ENCODE peak calls at places on chromosomes 11 and 22, in six cellular contexts. Z, T, A, P, I and L are unnamed samples. For H3K4me1, the result is how much of the 10 kb centered on the place peaks cover.

GRCh38 chr11:59289356-59289755 is 69.3 kb upstream of the OR5AN1 start:
- ATAC-seq in T (no peak), A (peak), P (peak), I (no peak), Z (no peak), L (no peak)

GRCh38 chr22:45891471-45891995 is 85.4 kb downstream of the WNT7B start:
- ATAC-seq in A (no peak), T (no peak), Z (no peak), I (no peak), P (no peak), L (no peak)

GRCh38 chr11:11010624-11011127 is 152.8 kb upstream of the ZBED5 start:
- ATAC-seq in Z (peak), T (peak), P (peak), I (peak), A (peak), L (peak)

GRCh38 chr11:93567406-93567819 is 24.2 kb upstream of the SMCO4 start:
- ATAC-seq in P (peak), T (peak), A (peak), Z (peak), I (no peak), L (peak)

GRCh38 chr11:86849679-86850078 is 49.3 kb downstream of the PRSS23 start:
- ATAC-seq in I (no peak), A (peak), P (peak), T (peak), Z (no peak), L (no peak)

GRCh38 chr11:134452849-134453177 is 40.8 kb upstream of the B3GAT1 start:
- ATAC-seq in I (no peak), T (no peak), P (no peak), A (no peak), Z (no peak), L (no peak)

GRCh38 chr11:129440028-129440630 is 64.5 kb downstream of the BARX2 start:
- ATAC-seq in A (peak), P (peak), I (no peak), T (peak), Z (no peak), L (no peak)

GRCh38 chr11:7596975-7597391 is 76.3 kb downstream of the CYB5R2 start:
- ATAC-seq in I (no peak), A (peak), Z (peak), P (peak), T (peak), L (no peak)

GRCh38 chr11:14259870-14260269 is 99.1 kb downstream of the RRAS2 start:
- ATAC-seq in T (no peak), A (no peak), I (no peak), Z (no peak), P (no peak), L (no peak)

GRCh38 chr11:121336279-121336947 is 43.8 kb downstream of the SC5D start:
- ATAC-seq in I (no peak), Z (no peak), A (no peak), T (no peak), P (no peak), L (no peak)
- H3K4me1 ChIP-seq in I (under half), Z (under half), A (under half), T (under half), P (under half), L (under half)

GRCh38 chr11:124577664-124578427 is 8.0 kb downstream of the OR8A1 start:
- ATAC-seq in Z (peak), I (no peak), T (no peak), P (no peak), A (no peak), L (no peak)
- TF ChIP-seq CTCF in Z (no peak), I (no peak), T (no peak), P (no peak), A (no peak), L (no peak)

DNA sequence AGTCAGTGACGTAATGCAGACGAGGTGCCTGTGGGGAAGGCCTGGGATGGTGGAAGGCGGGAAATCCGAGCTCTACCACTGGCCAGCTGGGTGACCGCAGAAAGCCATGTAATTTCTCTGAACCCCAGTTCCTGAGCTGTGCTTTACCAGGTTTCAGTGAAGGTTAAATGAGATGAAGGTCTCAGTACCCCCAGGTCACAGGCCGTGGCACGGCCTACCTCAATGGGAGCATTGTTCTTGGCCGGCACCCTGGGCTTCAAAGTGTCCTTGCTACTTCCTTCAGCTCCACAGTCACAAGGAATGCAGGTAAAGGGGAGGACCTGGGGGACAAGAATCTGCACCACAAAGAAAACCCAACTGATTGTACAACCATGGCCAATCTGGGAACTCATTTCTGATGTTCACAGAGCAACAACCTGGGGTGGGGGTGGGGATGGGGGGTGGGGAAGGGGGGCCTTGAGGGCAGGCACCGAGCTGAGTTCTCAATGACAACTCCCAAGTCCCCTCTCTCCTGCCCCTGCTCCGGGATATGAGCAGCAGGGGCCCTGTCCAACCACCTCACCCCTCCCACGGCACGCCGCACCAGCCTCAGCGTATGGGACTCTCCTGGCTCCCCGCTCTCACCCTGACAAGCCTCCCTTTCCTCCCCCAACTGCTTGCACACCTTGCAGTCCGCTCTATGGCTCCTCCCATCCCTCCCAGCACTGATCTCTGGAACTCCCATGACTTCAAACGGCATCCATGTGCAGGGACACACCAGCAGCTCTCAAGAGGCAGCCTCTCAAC is 59.1 kb upstream of the ARFGAP3 start:
- ATAC-seq in I (no peak), A (no peak), T (no peak), P (no peak), Z (no peak), L (no peak)
- H3K4me1 ChIP-seq in I (under half), A (half or more), T (under half), P (under half), Z (half or more), L (half or more)

GRCh38 chr11:21806982-21807749 is 385.7 kb upstream of the ANO5 start:
- ATAC-seq in P (no peak), T (no peak), Z (no peak), I (no peak), A (no peak), L (no peak)

GRCh38 chr11:21814169-21814568 is 378.7 kb upstream of the ANO5 start:
- ATAC-seq in T (no peak), A (peak), Z (no peak), P (no peak), I (no peak), L (no peak)

GRCh38 chr11:21810650-21811049 is 382.2 kb upstream of the ANO5 start:
- ATAC-seq in P (no peak), Z (no peak), A (no peak), T (no peak), I (no peak), L (no peak)

GRCh38 chr11:21806508-21806907 is 386.4 kb upstream of the ANO5 start:
- ATAC-seq in P (no peak), Z (no peak), T (no peak), A (no peak), I (no peak), L (no peak)

GRCh38 chr11:21811572-21811971 is 381.3 kb upstream of the ANO5 start:
- ATAC-seq in P (no peak), I (no peak), Z (no peak), A (no peak), T (no peak), L (no peak)
- TF ChIP-seq CTCF in P (no peak), I (no peak), Z (no peak), A (no peak), T (no peak), L (no peak)

GRCh38 chr11:95512682-95513081 is 276.9 kb downstream of the FAM76B start:
- ATAC-seq in I (peak), T (peak), P (peak), A (peak), Z (peak), L (peak)
- H3K4me1 ChIP-seq in I (under half), T (under half), P (under half), A (under half), Z (under half), L (under half)

GRCh38 chr11:66841861-66842260 is 1.4 kb upstream of the RCE1 start:
- ATAC-seq in P (no peak), A (no peak), T (no peak), Z (no peak), I (no peak), L (no peak)
- TF ChIP-seq CTCF in P (no peak), A (no peak), T (no peak), Z (no peak), I (no peak), L (no peak)

GRCh38 chr11:131894615-131895544 is 524.5 kb downstream of the NTM start:
- ATAC-seq in A (no peak), Z (no peak), T (no peak), P (no peak), I (no peak), L (no peak)

GRCh38 chr11:131895865-131896264 is 525.5 kb downstream of the NTM start:
- ATAC-seq in T (no peak), P (no peak), A (no peak), I (no peak), Z (no peak), L (no peak)

GRCh38 chr11:131893988-131894387 is 523.6 kb downstream of the NTM start:
- ATAC-seq in I (no peak), P (no peak), Z (no peak), T (no peak), A (no peak), L (no peak)

GRCh38 chr11:131889760-131890620 is 519.6 kb downstream of the NTM start:
- ATAC-seq in P (no peak), I (peak), Z (no peak), A (no peak), T (no peak), L (peak)

DNA sequence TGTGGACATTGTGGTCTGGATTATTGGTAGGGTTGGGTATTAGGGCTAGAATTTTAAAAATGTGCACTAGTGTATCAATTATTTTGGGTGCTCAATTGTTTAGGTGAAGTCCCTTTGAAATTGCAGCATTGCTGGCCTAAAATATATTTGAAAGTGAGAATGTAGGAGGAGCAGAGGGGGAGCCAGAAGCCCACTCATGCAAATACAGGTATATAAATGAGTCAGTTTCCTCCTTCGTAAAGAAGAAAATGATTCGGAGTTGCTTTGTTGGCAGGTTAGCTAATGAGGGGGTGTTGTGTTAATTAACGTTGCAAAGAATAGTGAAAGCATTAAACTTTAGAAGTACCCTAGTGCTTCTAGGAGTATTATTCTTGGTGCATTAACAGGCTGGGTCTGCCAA is 522.7 kb downstream of the NTM start:
- ATAC-seq in A (no peak), I (no peak), P (no peak), T (no peak), Z (no peak), L (no peak)
- H3K4me1 ChIP-seq in A (under half), I (under half), P (under half), T (under half), Z (under half), L (under half)

GRCh38 chr11:126764221-126764620 is 236.3 kb downstream of the KIRREL3 start:
- ATAC-seq in I (no peak), T (peak), Z (no peak), P (peak), A (no peak), L (no peak)
- TF ChIP-seq CTCF in I (no peak), T (no peak), Z (no peak), P (no peak), A (no peak), L (no peak)

GRCh38 chr22:37569921-37570660 is 9.8 kb downstream of the LGALS2 start:
- ATAC-seq in T (peak), Z (no peak), I (no peak), A (peak), P (no peak), L (no peak)
- H3K4me1 ChIP-seq in T (under half), Z (under half), I (under half), A (half or more), P (under half), L (under half)

GRCh38 chr11:62841361-62842170 is 2.2 kb upstream of the WDR74 start:
- ATAC-seq in Z (peak), P (peak), I (peak), T (peak), A (peak), L (peak)

GRCh38 chr11:62839050-62840015 is at the start of gene WDR74:
- ATAC-seq in A (peak), P (peak), I (peak), T (peak), Z (peak), L (peak)

GRCh38 chr11:62846177-62846576 is 6.8 kb upstream of the WDR74 start:
- ATAC-seq in A (no peak), P (no peak), Z (no peak), T (no peak), I (no peak), L (no peak)

GRCh38 chr11:62844154-62844553 is 4.8 kb upstream of the WDR74 start:
- ATAC-seq in Z (no peak), P (no peak), I (no peak), A (no peak), T (no peak), L (no peak)

GRCh38 chr11:62842171-62842717 is 2.9 kb upstream of the WDR74 start:
- ATAC-seq in P (no peak), A (peak), T (peak), I (peak), Z (no peak), L (peak)
- TF ChIP-seq CTCF in P (no peak), A (no peak), T (no peak), I (no peak), Z (no peak), L (no peak)